ENCODE peak calls at places on chromosomes 13 and 19, in ten cellular contexts. B, F, T, Z, R, D, C, S, G and U are unnamed samples. For H3K36me3, the result is how much of the 10 kb centered on the place peaks cover.

GRCh38 chr13:34165158-34165557 is 347.2 kb downstream of the RFC3 start:
- DNase-seq in G (no peak), D (no peak), C (no peak), S (no peak), Z (no peak), F (no peak), T (no peak), B (no peak), R (no peak), U (no peak)

GRCh38 chr13:52849727-52850395 is 1.4 kb upstream of the PCDH8 start:
- DNase-seq in C (no peak), Z (no peak), G (no peak), F (no peak), B (no peak), S (no peak), D (no peak), T (no peak), R (peak), U (no peak)

GRCh38 chr19:15014579-15014978 is 34.7 kb upstream of the CASP14 start:
- DNase-seq in R (no peak), S (no peak), B (no peak), T (no peak), D (no peak), C (no peak), Z (no peak), F (peak), G (no peak), U (no peak)

GRCh38 chr13:102039264-102039663 is 362.6 kb downstream of the FGF14 start:
- DNase-seq in R (no peak), C (no peak), F (no peak), G (no peak), S (no peak), Z (no peak), T (no peak), D (no peak), B (peak), U (no peak)

GRCh38 chr13:95571941-95572340 is 19.4 kb downstream of the CLDN10 start:
- DNase-seq in T (no peak), F (no peak), S (no peak), G (no peak), R (no peak), C (no peak), B (no peak), D (no peak), Z (no peak), U (no peak)

GRCh38 chr19:7293795-7294570 is at the start of gene INSR:
- DNase-seq in T (peak), R (peak), C (peak), Z (peak), D (peak), S (no peak), B (peak), F (peak), G (peak), U (peak)

GRCh38 chr19:19657397-19657783 is 6.1 kb downstream of the ATP13A1 start:
- DNase-seq in T (peak), R (no peak), S (no peak), Z (no peak), F (no peak), G (no peak), B (no peak), C (no peak), D (no peak), U (peak)

GRCh38 chr13:52809310-52809769 is 39.1 kb downstream of the PCDH8 start:
- DNase-seq in D (peak), R (no peak), C (no peak), F (peak), S (peak), B (peak), G (peak), Z (peak), T (no peak), U (peak)

GRCh38 chr19:34217952-34218817 is 36.2 kb upstream of the GARRE1 start:
- DNase-seq in R (no peak), G (no peak), F (peak), Z (no peak), S (peak), T (no peak), C (no peak), D (no peak), B (no peak), U (no peak)

GRCh38 chr19:18744019-18744418 is 47.1 kb downstream of the COMP start:
- DNase-seq in B (no peak), R (peak), Z (no peak), D (no peak), S (no peak), F (no peak), T (no peak), G (no peak), C (no peak), U (no peak)

GRCh38 chr13:90427322-90428272 is 919.9 kb upstream of the MIR17HG start:
- DNase-seq in C (no peak), B (no peak), S (no peak), R (peak), G (no peak), T (no peak), D (no peak), Z (no peak), F (no peak), U (no peak)

GRCh38 chr13:30690282-30691188 is 44.8 kb upstream of the ALOX5AP start:
- DNase-seq in C (peak), D (peak), F (no peak), T (peak), S (no peak), R (peak), B (peak), Z (no peak), G (peak), U (no peak)

GRCh38 chr19:7852851-7853759 is 21.1 kb downstream of the PRR36 start:
- DNase-seq in G (peak), Z (peak), F (peak), S (no peak), D (peak), C (peak), B (peak), T (peak), R (peak), U (peak)

GRCh38 chr13:110561335-110562033 is at the start of gene RAB20:
- DNase-seq in S (no peak), R (peak), T (peak), C (peak), Z (peak), D (peak), G (peak), F (peak), B (peak), U (peak)

GRCh38 chr13:101869553-101869952 is 417.1 kb downstream of the ITGBL1 start:
- DNase-seq in D (no peak), R (no peak), B (no peak), S (no peak), Z (no peak), T (no peak), G (no peak), F (no peak), C (no peak), U (no peak)

GRCh38 chr19:5624154-5624663 is 1.3 kb downstream of the SAFB start:
- DNase-seq in B (peak), C (peak), D (peak), Z (peak), T (peak), F (no peak), G (peak), S (no peak), R (no peak), U (no peak)

GRCh38 chr19:1081301-1082164 is 13.6 kb downstream of the POLR2E start:
- DNase-seq in T (no peak), F (no peak), S (no peak), D (no peak), C (no peak), B (no peak), R (peak), Z (no peak), G (no peak), U (no peak)

GRCh38 chr13:20359335-20359734 is 127.2 kb upstream of the GJB6 start:
- DNase-seq in Z (no peak), B (no peak), C (no peak), R (no peak), D (no peak), F (no peak), S (peak), G (no peak), T (no peak), U (no peak)

GRCh38 chr13:90105881-90106496 is 1241.5 kb upstream of the MIR17HG start:
- DNase-seq in F (no peak), Z (no peak), B (no peak), R (no peak), C (no peak), G (no peak), D (no peak), S (no peak), T (no peak), U (no peak)

GRCh38 chr13:84630486-84630885 is 748.2 kb upstream of the SLITRK1 start:
- DNase-seq in F (no peak), R (no peak), B (no peak), S (no peak), Z (no peak), C (no peak), D (no peak), T (no peak), G (no peak), U (no peak)
- H3K27ac ChIP-seq in F (no peak), R (no peak), B (no peak), S (no peak), Z (no peak), C (no peak), D (no peak), T (no peak), G (no peak), U (no peak)

GRCh38 chr13:40408602-40409001 is 257.8 kb downstream of the FOXO1 start:
- DNase-seq in C (no peak), D (no peak), F (no peak), S (no peak), R (no peak), B (no peak), T (no peak), Z (no peak), G (no peak), U (no peak)

GRCh38 chr13:40407567-40407966 is 258.9 kb downstream of the FOXO1 start:
- DNase-seq in C (no peak), Z (no peak), G (no peak), R (no peak), S (no peak), F (no peak), D (no peak), B (no peak), T (no peak), U (no peak)

GRCh38 chr13:40409278-40409677 is 257.2 kb downstream of the FOXO1 start:
- DNase-seq in Z (no peak), D (no peak), C (no peak), T (peak), B (no peak), R (no peak), F (no peak), G (no peak), S (no peak), U (no peak)

GRCh38 chr13:40406405-40407138 is 259.9 kb downstream of the FOXO1 start:
- DNase-seq in B (no peak), Z (no peak), F (no peak), G (no peak), D (no peak), S (no peak), R (no peak), T (no peak), C (no peak), U (no peak)

GRCh38 chr13:40410315-40410714 is 256.1 kb downstream of the FOXO1 start:
- DNase-seq in G (no peak), B (no peak), R (no peak), D (no peak), T (no peak), S (no peak), C (no peak), Z (no peak), F (no peak), U (no peak)
- H3K36me3 ChIP-seq in G (under half), B (under half), R (under half), D (under half), T (under half), S (under half), C (under half), Z (under half), F (under half), U (under half)

GRCh38 chr13:49838989-49839388 is 46.5 kb upstream of the KPNA3 start:
- DNase-seq in C (no peak), R (no peak), F (peak), T (no peak), S (no peak), Z (no peak), D (no peak), G (no peak), B (no peak), U (no peak)

GRCh38 chr13:49840266-49840665 is 47.8 kb upstream of the KPNA3 start:
- DNase-seq in F (no peak), G (no peak), C (no peak), S (no peak), B (no peak), D (no peak), R (no peak), T (no peak), Z (no peak), U (peak)

GRCh38 chr13:49844191-49844590 is 51.7 kb upstream of the KPNA3 start:
- DNase-seq in F (no peak), Z (no peak), B (no peak), S (no peak), C (no peak), T (no peak), R (no peak), D (no peak), G (no peak), U (no peak)

GRCh38 chr13:49836516-49836915 is 44.0 kb upstream of the KPNA3 start:
- DNase-seq in Z (no peak), T (no peak), F (no peak), C (no peak), D (no peak), B (no peak), S (no peak), G (no peak), R (peak), U (peak)

DNA sequence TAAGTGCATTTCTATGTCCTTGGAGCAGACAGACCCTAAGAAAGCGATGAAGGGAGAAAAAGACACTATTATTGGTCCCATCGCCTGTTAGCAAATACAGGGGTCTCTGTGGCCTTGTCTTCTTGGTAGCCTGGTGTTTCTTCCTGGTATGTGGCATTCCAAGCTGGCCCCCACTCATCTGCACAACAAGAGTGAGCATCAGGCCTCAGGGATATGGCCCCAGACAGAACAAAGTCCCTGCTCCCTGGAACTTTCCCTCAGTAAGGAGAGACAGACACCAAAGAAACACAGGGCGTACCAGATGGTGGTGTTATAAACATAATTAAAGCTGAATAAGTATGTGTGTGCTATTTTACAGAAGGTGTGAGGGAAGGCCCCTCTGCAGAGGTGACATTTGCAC is 48.2 kb upstream of the KPNA3 start:
- DNase-seq in Z (no peak), S (no peak), T (no peak), D (no peak), G (no peak), B (no peak), F (no peak), R (no peak), C (no peak), U (no peak)
- TF ChIP-seq CTCF in Z (no peak), S (no peak), T (no peak), D (no peak), G (no peak), B (no peak), F (no peak), R (no peak), C (no peak), U (no peak)

GRCh38 chr19:39167461-39168257 is 29.1 kb upstream of the NCCRP1 start:
- DNase-seq in T (no peak), R (peak), Z (peak), D (no peak), B (no peak), F (no peak), C (no peak), S (no peak), G (no peak), U (no peak)
- H3K27ac ChIP-seq in T (no peak), R (peak), Z (peak), D (peak), B (peak), F (no peak), C (peak), S (no peak), G (no peak), U (no peak)